ENCODE peak calls at places on chromosome 7, in five cellular contexts. One of them, this sample, is unnamed.

GRCh38 chr7:55787796-55788195 is 74.8 kb downstream of the SEPTIN14 start:
- DNase-seq in brain microvascular endothelial cell: no peak
- DNase-seq in ovary: no peak
- DNase-seq in left ventricle myocardium inferior: no peak
- DNase-seq in fibroblast of the aortic adventitia: no peak
- DNase-seq in this sample: no peak

GRCh38 chr7:150923191-150923590 is 54.9 kb downstream of the KCNH2 start:
- DNase-seq in brain microvascular endothelial cell: no peak
- DNase-seq in ovary: no peak
- DNase-seq in left ventricle myocardium inferior: no peak
- DNase-seq in fibroblast of the aortic adventitia: no peak
- DNase-seq in this sample: no peak

GRCh38 chr7:134514663-134515062 is 12.7 kb upstream of the AKR1B10 start:
- DNase-seq in brain microvascular endothelial cell: peak; percentile 66
- DNase-seq in ovary: no peak
- DNase-seq in left ventricle myocardium inferior: no peak
- DNase-seq in fibroblast of the aortic adventitia: peak; percentile 90
- DNase-seq in this sample: peak; percentile 80

GRCh38 chr7:142413280-142414000 is 155.6 kb upstream of the PRSS58 start:
- DNase-seq in brain microvascular endothelial cell: no peak
- DNase-seq in ovary: no peak
- DNase-seq in left ventricle myocardium inferior: no peak
- DNase-seq in fibroblast of the aortic adventitia: no peak
- DNase-seq in this sample: no peak

GRCh38 chr7:84674236-84674913 is 479.8 kb upstream of the SEMA3A start:
- DNase-seq in brain microvascular endothelial cell: no peak
- DNase-seq in ovary: no peak
- DNase-seq in left ventricle myocardium inferior: no peak
- DNase-seq in fibroblast of the aortic adventitia: peak; percentile 47
- DNase-seq in this sample: no peak

GRCh38 chr7:127741764-127742375 is 89.9 kb downstream of the SND1 start:
- DNase-seq in brain microvascular endothelial cell: no peak
- DNase-seq in ovary: no peak
- DNase-seq in left ventricle myocardium inferior: no peak
- DNase-seq in fibroblast of the aortic adventitia: peak; percentile 46
- DNase-seq in this sample: no peak

GRCh38 chr7:134995239-134996096 is 9.2 kb downstream of the AGBL3 start:
- DNase-seq in brain microvascular endothelial cell: no peak
- DNase-seq in ovary: no peak
- DNase-seq in left ventricle myocardium inferior: no peak
- DNase-seq in fibroblast of the aortic adventitia: no peak
- DNase-seq in this sample: peak; percentile 40

GRCh38 chr7:64881461-64882287 is 21.4 kb upstream of the ZNF273 start:
- DNase-seq in brain microvascular endothelial cell: no peak
- DNase-seq in ovary: no peak
- DNase-seq in left ventricle myocardium inferior: no peak
- DNase-seq in fibroblast of the aortic adventitia: no peak
- DNase-seq in this sample: no peak

GRCh38 chr7:12436896-12437535 is 33.4 kb upstream of the VWDE start:
- DNase-seq in brain microvascular endothelial cell: peak; percentile 65
- DNase-seq in ovary: no peak
- DNase-seq in left ventricle myocardium inferior: no peak
- DNase-seq in fibroblast of the aortic adventitia: no peak
- DNase-seq in this sample: peak; percentile 56

GRCh38 chr7:46080595-46081159 is 159.6 kb upstream of the IGFBP3 start:
- DNase-seq in brain microvascular endothelial cell: no peak
- DNase-seq in ovary: no peak
- DNase-seq in left ventricle myocardium inferior: no peak
- DNase-seq in fibroblast of the aortic adventitia: no peak
- DNase-seq in this sample: no peak

GRCh38 chr7:103929808-103930415 is 59.5 kb downstream of the RELN start:
- DNase-seq in brain microvascular endothelial cell: no peak
- DNase-seq in ovary: no peak
- DNase-seq in left ventricle myocardium inferior: no peak
- DNase-seq in fibroblast of the aortic adventitia: no peak
- DNase-seq in this sample: no peak

GRCh38 chr7:54398863-54399262 is 143.3 kb upstream of the VSTM2A start:
- DNase-seq in brain microvascular endothelial cell: no peak
- DNase-seq in ovary: no peak
- DNase-seq in left ventricle myocardium inferior: no peak
- DNase-seq in fibroblast of the aortic adventitia: no peak
- DNase-seq in this sample: no peak

GRCh38 chr7:43758861-43759683 is 592 bp downstream of the BLVRA start:
- DNase-seq in brain microvascular endothelial cell: peak; percentile 9
- DNase-seq in ovary: peak; percentile 57
- DNase-seq in left ventricle myocardium inferior: no peak
- DNase-seq in fibroblast of the aortic adventitia: peak; percentile 40
- DNase-seq in this sample: peak; percentile 38

GRCh38 chr7:137694405-137694804 is 152.4 kb downstream of the DGKI start:
- DNase-seq in brain microvascular endothelial cell: no peak
- DNase-seq in ovary: no peak
- DNase-seq in left ventricle myocardium inferior: no peak
- DNase-seq in fibroblast of the aortic adventitia: no peak
- DNase-seq in this sample: no peak

GRCh38 chr7:33876600-33877274 is 28.6 kb upstream of the BMPER start:
- DNase-seq in brain microvascular endothelial cell: no peak
- DNase-seq in ovary: no peak
- DNase-seq in left ventricle myocardium inferior: no peak
- DNase-seq in fibroblast of the aortic adventitia: peak; percentile 91
- DNase-seq in this sample: no peak

GRCh38 chr7:11335951-11336350 is 362.3 kb downstream of the PHF14 start:
- DNase-seq in brain microvascular endothelial cell: no peak
- DNase-seq in ovary: no peak
- DNase-seq in left ventricle myocardium inferior: no peak
- DNase-seq in fibroblast of the aortic adventitia: no peak
- DNase-seq in this sample: no peak

GRCh38 chr7:35792472-35793224 is 8.2 kb upstream of the SEPTIN7 start:
- DNase-seq in brain microvascular endothelial cell: no peak
- DNase-seq in ovary: no peak
- DNase-seq in left ventricle myocardium inferior: no peak
- DNase-seq in fibroblast of the aortic adventitia: peak; percentile 81
- DNase-seq in this sample: peak; percentile 40

GRCh38 chr7:150383710-150384397 is 4.7 kb downstream of the ZNF775 start:
- DNase-seq in brain microvascular endothelial cell: no peak
- DNase-seq in ovary: no peak
- DNase-seq in left ventricle myocardium inferior: no peak
- DNase-seq in fibroblast of the aortic adventitia: no peak
- DNase-seq in this sample: no peak

DNA sequence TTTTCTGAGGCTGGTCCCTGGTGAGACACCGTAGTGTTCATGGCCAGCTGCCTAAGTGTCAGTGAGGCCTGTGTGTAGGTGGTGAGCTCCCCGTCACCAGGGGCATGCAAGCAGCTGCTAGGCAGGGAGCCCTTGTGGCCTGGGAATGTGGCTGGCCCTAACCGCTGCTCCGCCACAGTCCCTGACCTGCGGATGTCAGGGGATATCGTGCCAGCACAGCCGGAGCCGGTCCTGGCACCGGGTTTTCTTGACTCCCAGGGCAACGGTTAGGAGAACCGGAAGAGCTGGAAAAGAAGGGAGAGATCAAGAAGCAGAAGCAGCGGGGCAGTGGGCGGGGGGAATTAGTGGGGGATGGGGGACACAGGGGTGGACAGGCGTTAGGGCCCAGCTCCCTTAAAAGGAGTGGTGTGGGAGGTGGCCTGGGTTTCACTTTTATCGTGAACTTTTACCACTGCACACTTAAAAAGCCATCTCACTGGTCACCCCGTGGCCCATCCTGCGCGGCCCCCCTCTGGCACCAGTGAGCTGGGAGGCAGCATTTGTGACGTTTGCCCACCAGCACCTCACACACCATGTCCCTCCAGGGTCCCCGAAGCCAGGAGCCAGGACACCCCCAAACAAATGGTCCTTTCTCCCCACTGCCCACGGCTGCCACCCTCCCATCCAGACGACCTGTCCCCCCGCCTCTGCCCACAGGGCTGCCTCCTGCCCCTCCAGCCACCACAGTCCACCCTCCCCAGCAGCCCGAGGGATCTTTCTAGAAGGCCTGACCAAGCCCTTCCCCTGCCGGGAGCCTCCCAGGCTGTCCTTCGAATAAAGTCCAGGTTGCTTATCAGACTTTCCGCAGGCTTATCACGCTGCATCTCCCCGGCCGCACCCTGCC is 1.7 kb upstream of the MICALL2 start:
- DNase-seq in brain microvascular endothelial cell: no peak
- DNase-seq in ovary: peak; percentile 60
- DNase-seq in left ventricle myocardium inferior: peak; percentile 54
- DNase-seq in fibroblast of the aortic adventitia: peak; percentile 58
- DNase-seq in this sample: peak; percentile 37
- H3K4me3 ChIP-seq in brain microvascular endothelial cell: no peak overlapping the region
- H3K4me3 ChIP-seq in ovary: no peak overlapping the region
- H3K4me3 ChIP-seq in left ventricle myocardium inferior: peak overlapping the region; percentile 95
- H3K4me3 ChIP-seq in fibroblast of the aortic adventitia: peak overlapping the region; percentile 58
- H3K4me3 ChIP-seq in this sample: peak overlapping the region; percentile 48

GRCh38 chr7:73427902-73428696 is 5.5 kb upstream of the FZD9 start:
- DNase-seq in brain microvascular endothelial cell: no peak
- DNase-seq in ovary: no peak
- DNase-seq in left ventricle myocardium inferior: no peak
- DNase-seq in fibroblast of the aortic adventitia: no peak
- DNase-seq in this sample: no peak
- TF ChIP-seq CTCF in brain microvascular endothelial cell: no peak
- TF ChIP-seq CTCF in ovary: no peak
- TF ChIP-seq CTCF in left ventricle myocardium inferior: no peak
- TF ChIP-seq CTCF in fibroblast of the aortic adventitia: no peak
- TF ChIP-seq CTCF in this sample: peak; percentile 20

GRCh38 chr7:2800923-2801682 is 43.0 kb downstream of the GNA12 start:
- DNase-seq in brain microvascular endothelial cell: peak; percentile 81
- DNase-seq in ovary: peak; percentile 78
- DNase-seq in left ventricle myocardium inferior: peak; percentile 61
- DNase-seq in fibroblast of the aortic adventitia: peak; percentile 84
- DNase-seq in this sample: peak; percentile 84
- H3K4me3 ChIP-seq in brain microvascular endothelial cell: no peak overlapping the region
- H3K4me3 ChIP-seq in ovary: no peak overlapping the region
- H3K4me3 ChIP-seq in left ventricle myocardium inferior: no peak overlapping the region
- H3K4me3 ChIP-seq in fibroblast of the aortic adventitia: no peak overlapping the region
- H3K4me3 ChIP-seq in this sample: no peak overlapping the region

GRCh38 chr7:3697472-3697871 is 396.4 kb downstream of the SDK1 start:
- DNase-seq in brain microvascular endothelial cell: no peak
- DNase-seq in ovary: no peak
- DNase-seq in left ventricle myocardium inferior: no peak
- DNase-seq in fibroblast of the aortic adventitia: no peak
- DNase-seq in this sample: no peak

GRCh38 chr7:3696113-3696512 is 395.1 kb downstream of the SDK1 start:
- DNase-seq in brain microvascular endothelial cell: no peak
- DNase-seq in ovary: no peak
- DNase-seq in left ventricle myocardium inferior: no peak
- DNase-seq in fibroblast of the aortic adventitia: no peak
- DNase-seq in this sample: no peak

GRCh38 chr7:3691478-3692151 is 390.6 kb downstream of the SDK1 start:
- DNase-seq in brain microvascular endothelial cell: no peak
- DNase-seq in ovary: no peak
- DNase-seq in left ventricle myocardium inferior: no peak
- DNase-seq in fibroblast of the aortic adventitia: no peak
- DNase-seq in this sample: no peak

GRCh38 chr7:3695602-3696001 is 394.6 kb downstream of the SDK1 start:
- DNase-seq in brain microvascular endothelial cell: no peak
- DNase-seq in ovary: no peak
- DNase-seq in left ventricle myocardium inferior: no peak
- DNase-seq in fibroblast of the aortic adventitia: no peak
- DNase-seq in this sample: no peak
- TF ChIP-seq CTCF in brain microvascular endothelial cell: peak; percentile 46
- TF ChIP-seq CTCF in ovary: no peak
- TF ChIP-seq CTCF in left ventricle myocardium inferior: peak; percentile 34
- TF ChIP-seq CTCF in fibroblast of the aortic adventitia: no peak
- TF ChIP-seq CTCF in this sample: no peak

GRCh38 chr7:88090233-88090632 is 129.6 kb downstream of the SRI start:
- DNase-seq in brain microvascular endothelial cell: no peak
- DNase-seq in ovary: no peak
- DNase-seq in left ventricle myocardium inferior: no peak
- DNase-seq in fibroblast of the aortic adventitia: no peak
- DNase-seq in this sample: no peak
- H3K4me3 ChIP-seq in brain microvascular endothelial cell: no peak overlapping the region
- H3K4me3 ChIP-seq in ovary: no peak overlapping the region
- H3K4me3 ChIP-seq in left ventricle myocardium inferior: peak overlapping the region; percentile 3
- H3K4me3 ChIP-seq in fibroblast of the aortic adventitia: no peak overlapping the region
- H3K4me3 ChIP-seq in this sample: no peak overlapping the region

DNA sequence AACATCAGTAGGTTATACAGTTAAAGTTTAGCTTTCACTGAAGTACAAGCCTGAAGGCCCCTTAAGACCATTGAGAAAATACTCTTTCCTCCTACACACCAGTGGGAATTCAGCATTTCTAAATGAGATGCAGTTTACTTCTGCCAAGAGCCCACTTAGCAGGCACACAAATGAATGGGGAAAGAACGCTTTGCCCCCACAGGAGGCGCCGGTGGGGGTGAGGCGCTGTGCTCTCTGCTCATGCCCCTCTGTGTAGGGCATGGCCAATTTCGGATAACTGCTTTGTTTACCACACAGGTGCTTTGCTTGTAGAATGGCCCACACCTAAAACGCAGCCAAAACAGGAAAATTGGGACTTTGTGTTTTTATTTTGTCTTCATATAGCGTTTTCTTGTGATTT is 15.9 kb upstream of the LAT2 start:
- DNase-seq in brain microvascular endothelial cell: no peak
- DNase-seq in ovary: peak; percentile 9
- DNase-seq in left ventricle myocardium inferior: no peak
- DNase-seq in fibroblast of the aortic adventitia: no peak
- DNase-seq in this sample: no peak
- TF ChIP-seq CTCF in brain microvascular endothelial cell: no peak
- TF ChIP-seq CTCF in ovary: no peak
- TF ChIP-seq CTCF in left ventricle myocardium inferior: no peak
- TF ChIP-seq CTCF in fibroblast of the aortic adventitia: no peak
- TF ChIP-seq CTCF in this sample: no peak

GRCh38 chr7:39621784-39622411 is 1.5 kb upstream of the RALA start:
- DNase-seq in brain microvascular endothelial cell: no peak
- DNase-seq in ovary: no peak
- DNase-seq in left ventricle myocardium inferior: no peak
- DNase-seq in fibroblast of the aortic adventitia: peak; percentile 63
- DNase-seq in this sample: no peak
- H3K4me3 ChIP-seq in brain microvascular endothelial cell: no peak overlapping the region
- H3K4me3 ChIP-seq in ovary: no peak overlapping the region
- H3K4me3 ChIP-seq in left ventricle myocardium inferior: peak overlapping the region; percentile 93
- H3K4me3 ChIP-seq in fibroblast of the aortic adventitia: no peak overlapping the region
- H3K4me3 ChIP-seq in this sample: no peak overlapping the region

This sample was measured in astrocyte of the spinal cord.